ENCODE peak calls at places on chromosomes 13 and 19, in six cellular contexts. L is astrocyte of the cerebellum; P is activated T-helper 1 cell treated with anti-CD3 and anti-CD28 coated beads, Interleukin-12 subunit alpha, Interleukin-12 subunit beta, Interleukin-2, Interleukin-4 antibody, amounts not matched to agents 30 ng/mL and 10 ng/mL and 1 ng/mL, durations not matched to agents 14 hours and 24 hours and 36 hours; B is activated naive CD4-positive, alpha-beta T cell treated with anti-CD3 and anti-CD28 coated beads for 36 hours; J is iris pigment epithelial cell; T is NCI-H345. K is an unnamed sample.

GRCh38 chr19:14542721-14543328 is 13.4 kb downstream of the TECR start:
- DNase-seq in J (peak), P (no peak), T (no peak), L (no peak), B (no peak), K (no peak)

GRCh38 chr13:53254495-53254894 is 225.9 kb downstream of the OLFM4 start:
- DNase-seq in B (no peak), J (no peak), L (no peak), P (no peak), T (no peak), K (no peak)

GRCh38 chr13:75566658-75567057 is 17.1 kb downstream of the UCHL3 start:
- DNase-seq in B (no peak), T (no peak), L (peak), P (no peak), J (peak), K (no peak)

GRCh38 chr19:38543286-38543806 is 74.4 kb downstream of the MAP4K1 start:
- DNase-seq in B (no peak), L (no peak), P (no peak), T (no peak), J (no peak), K (no peak)

GRCh38 chr19:27844261-27844660 is 1368.7 kb downstream of the UQCRFS1 start:
- DNase-seq in P (no peak), B (no peak), L (no peak), T (no peak), J (no peak), K (no peak)

GRCh38 chr13:35765387-35765786 is 288.9 kb upstream of the MAB21L1 start:
- DNase-seq in B (no peak), T (no peak), L (no peak), P (no peak), J (no peak), K (no peak)

GRCh38 chr19:2491130-2491801 is 15.3 kb downstream of the GADD45B start:
- DNase-seq in T (peak), B (no peak), L (peak), P (no peak), J (peak), K (peak)

GRCh38 chr19:11136400-11137101 is 19.0 kb downstream of the SPC24 start:
- DNase-seq in L (no peak), B (no peak), P (no peak), J (peak), T (no peak), K (no peak)

GRCh38 chr13:26445092-26445491 is 112.4 kb upstream of the WASF3 start:
- DNase-seq in J (no peak), L (no peak), P (no peak), B (no peak), T (no peak), K (no peak)

GRCh38 chr19:16496613-16496983 is 404 bp downstream of the C19orf44 start:
- DNase-seq in J (peak), P (no peak), L (no peak), T (no peak), B (no peak), K (no peak)